ENCODE peak calls at places on chromosome 13, in nine cellular contexts. T, L, D, N, K, I, H, X and M are unnamed samples.

GRCh38 chr13:38755792-38756191 is 68.9 kb downstream of the FREM2 start:
- DNase-seq in T (no peak), H (no peak), D (no peak), N (no peak), I (no peak), K (no peak), X (no peak), L (no peak), M (no peak)

GRCh38 chr13:47069133-47069532 is 172.3 kb upstream of the HTR2A start:
- DNase-seq in X (no peak), K (no peak), D (no peak), N (no peak), H (no peak), I (no peak), T (no peak), L (no peak), M (no peak)

GRCh38 chr13:38821753-38822551 is 135.1 kb downstream of the FREM2 start:
- DNase-seq in I (no peak), T (no peak), L (no peak), K (no peak), X (no peak), N (no peak), H (no peak), D (no peak), M (no peak)

GRCh38 chr13:73901324-73902068 is 232.7 kb downstream of the KLF12 start:
- DNase-seq in H (no peak), I (no peak), N (no peak), D (no peak), K (no peak), X (no peak), T (no peak), L (no peak), M (no peak)

GRCh38 chr13:89748716-89749115 is 1598.8 kb upstream of the MIR17HG start:
- DNase-seq in D (no peak), K (peak), T (peak), N (no peak), L (peak), H (no peak), X (no peak), I (no peak), M (no peak)

GRCh38 chr13:26048745-26049144 is 3.1 kb downstream of the SHISA2 start:
- DNase-seq in L (no peak), H (no peak), T (no peak), I (no peak), X (no peak), K (no peak), N (no peak), D (no peak), M (no peak)

GRCh38 chr13:111179908-111180756 is 65.0 kb downstream of the ARHGEF7 start:
- DNase-seq in I (no peak), L (no peak), K (no peak), H (no peak), N (no peak), D (no peak), T (no peak), X (no peak), M (no peak)

GRCh38 chr13:113802090-113802531 is 43.1 kb downstream of the TMEM255B start:
- DNase-seq in N (peak), K (no peak), T (peak), I (no peak), H (peak), L (peak), X (peak), D (peak), M (no peak)

GRCh38 chr13:111387026-111387871 is 66.8 kb downstream of the TEX29 start:
- DNase-seq in N (no peak), H (no peak), D (no peak), I (no peak), L (no peak), T (no peak), X (peak), K (no peak), M (no peak)

GRCh38 chr13:34900288-34900739 is 41.8 kb upstream of the NBEA start:
- DNase-seq in L (no peak), T (no peak), H (no peak), K (no peak), D (no peak), N (no peak), X (peak), I (no peak), M (no peak)

GRCh38 chr13:50650936-50651638 is 192.4 kb downstream of the DLEU7 start:
- DNase-seq in K (peak), N (peak), D (no peak), H (peak), L (no peak), X (no peak), T (no peak), I (peak), M (no peak)

GRCh38 chr13:33543631-33544030 is 258.1 kb upstream of the STARD13 start:
- DNase-seq in N (no peak), H (peak), L (peak), D (no peak), I (peak), X (no peak), T (no peak), K (peak), M (no peak)

GRCh38 chr13:110334256-110334655 is 27.2 kb downstream of the COL4A2 start:
- DNase-seq in I (no peak), L (no peak), X (no peak), T (no peak), N (no peak), H (no peak), D (no peak), K (no peak), M (no peak)

GRCh38 chr13:32427852-32428580 is at the start of gene N4BP2L1:
- DNase-seq in H (peak), T (peak), X (peak), K (peak), I (peak), D (no peak), L (peak), N (no peak), M (no peak)

GRCh38 chr13:70353096-70353495 is 244.8 kb upstream of the KLHL1 start:
- DNase-seq in H (no peak), T (no peak), N (no peak), X (peak), K (no peak), I (no peak), L (no peak), D (no peak), M (no peak)

GRCh38 chr13:37656247-37656940 is 57.8 kb upstream of the POSTN start:
- DNase-seq in T (no peak), L (peak), K (peak), I (no peak), X (no peak), H (peak), D (peak), N (peak), M (peak)

GRCh38 chr13:46386996-46387851 is at the start of gene RUBCNL:
- DNase-seq in L (no peak), H (peak), X (peak), D (no peak), I (peak), T (peak), N (no peak), K (no peak), M (no peak)

GRCh38 chr13:110268061-110268460 is 38.9 kb downstream of the COL4A1 start:
- DNase-seq in K (no peak), L (no peak), X (peak), T (no peak), D (no peak), I (no peak), N (no peak), H (no peak), M (no peak)

GRCh38 chr13:93535256-93535655 is 308.6 kb downstream of the GPC6 start:
- DNase-seq in I (no peak), K (no peak), D (no peak), H (no peak), X (no peak), T (no peak), N (no peak), L (peak), M (peak)

GRCh38 chr13:21475115-21475514 is 16.0 kb upstream of the ZDHHC20 start:
- DNase-seq in T (no peak), L (no peak), I (no peak), X (no peak), H (no peak), N (no peak), K (no peak), D (no peak), M (no peak)

GRCh38 chr13:50798923-50799322 is 44.6 kb downstream of the DLEU7 start:
- DNase-seq in X (no peak), I (no peak), K (no peak), D (peak), L (peak), T (no peak), H (no peak), N (peak), M (no peak)

GRCh38 chr13:26557393-26558073 is at the start of gene WASF3:
- DNase-seq in N (peak), X (peak), I (peak), K (peak), H (peak), L (peak), T (peak), D (peak), M (peak)

GRCh38 chr13:30829145-30829544 is 76.9 kb upstream of the MEDAG start:
- DNase-seq in T (no peak), K (peak), X (no peak), D (peak), H (peak), I (no peak), L (peak), N (peak), M (no peak)

GRCh38 chr13:97367427-97367826 is 66.5 kb upstream of the RAP2A start:
- DNase-seq in X (peak), K (no peak), N (peak), I (no peak), T (no peak), H (peak), D (peak), L (peak), M (peak)

GRCh38 chr13:66835040-66835628 is 395.0 kb downstream of the PCDH9 start:
- DNase-seq in I (no peak), L (peak), T (peak), H (peak), X (peak), D (no peak), K (peak), N (peak), M (no peak)

GRCh38 chr13:109521719-109522118 is 264.7 kb downstream of the IRS2 start:
- DNase-seq in X (no peak), T (no peak), I (no peak), K (no peak), D (no peak), L (no peak), H (no peak), N (no peak), M (no peak)

GRCh38 chr13:111259058-111259457 is 61.4 kb upstream of the TEX29 start:
- DNase-seq in T (no peak), X (no peak), L (no peak), H (no peak), N (no peak), K (no peak), D (no peak), I (no peak), M (no peak)

GRCh38 chr13:44249439-44249838 is 124.2 kb upstream of the SERP2 start:
- DNase-seq in H (peak), X (no peak), L (peak), D (peak), K (peak), T (no peak), N (no peak), I (no peak), M (no peak)

GRCh38 chr13:27026396-27026795 is 145.2 kb downstream of the USP12 start:
- DNase-seq in N (no peak), D (no peak), K (no peak), H (no peak), I (no peak), L (no peak), T (no peak), X (no peak), M (no peak)

GRCh38 chr13:63741029-63741813 is 2325.6 kb upstream of the PCDH20 start:
- DNase-seq in X (no peak), K (no peak), N (no peak), H (no peak), D (no peak), I (no peak), L (no peak), T (no peak), M (no peak)

GRCh38 chr13:39417131-39417530 is 185.9 kb downstream of the LHFPL6 start:
- DNase-seq in I (peak), T (peak), K (no peak), D (no peak), N (no peak), L (peak), X (peak), H (no peak), M (no peak)

GRCh38 chr13:41564046-41564445 is 106.7 kb downstream of the RGCC start:
- DNase-seq in D (no peak), T (no peak), L (peak), I (no peak), X (no peak), N (no peak), H (no peak), K (no peak), M (no peak)

GRCh38 chr13:30743319-30744055 is 8.1 kb downstream of the ALOX5AP start:
- DNase-seq in H (peak), X (no peak), I (no peak), T (no peak), D (peak), K (peak), N (peak), L (peak), M (peak)

GRCh38 chr13:112984954-112985802 is 16.2 kb downstream of the MCF2L start:
- DNase-seq in N (no peak), X (no peak), H (peak), L (no peak), T (no peak), K (no peak), I (no peak), D (no peak), M (no peak)

GRCh38 chr13:44768233-44768632 is 192.1 kb upstream of the TSC22D1 start:
- DNase-seq in X (no peak), L (peak), D (no peak), I (no peak), H (no peak), N (no peak), T (no peak), K (no peak), M (no peak)

GRCh38 chr13:43472980-43473379 is 313.8 kb downstream of the ENOX1 start:
- DNase-seq in K (no peak), D (no peak), N (no peak), H (no peak), T (no peak), X (no peak), L (peak), I (no peak), M (no peak)

GRCh38 chr13:39461685-39462266 is 141.2 kb downstream of the LHFPL6 start:
- DNase-seq in L (no peak), I (no peak), H (no peak), N (no peak), T (no peak), D (no peak), X (no peak), K (no peak), M (no peak)

GRCh38 chr13:24747248-24748151 is 16.5 kb upstream of the RNF17 start:
- DNase-seq in T (peak), N (no peak), X (peak), K (peak), D (no peak), I (no peak), L (no peak), H (peak), M (no peak)

GRCh38 chr13:99726261-99726894 is 225.1 kb downstream of the TM9SF2 start:
- DNase-seq in H (no peak), X (peak), T (no peak), N (no peak), L (no peak), D (no peak), K (no peak), I (no peak), M (no peak)

GRCh38 chr13:60230593-60230992 is 66.9 kb upstream of the DIAPH3 start:
- DNase-seq in X (no peak), L (peak), T (peak), N (no peak), D (no peak), K (no peak), I (no peak), H (peak), M (peak)
- H3K4me3 ChIP-seq in X (no peak), L (no peak), T (no peak), N (no peak), D (no peak), K (no peak), I (no peak), H (no peak), M (no peak)

GRCh38 chr13:80413611-80414010 is 72.7 kb upstream of the SPRY2 start:
- DNase-seq in T (no peak), H (no peak), K (no peak), D (no peak), X (no peak), N (no peak), L (no peak), I (no peak), M (no peak)

DNA sequence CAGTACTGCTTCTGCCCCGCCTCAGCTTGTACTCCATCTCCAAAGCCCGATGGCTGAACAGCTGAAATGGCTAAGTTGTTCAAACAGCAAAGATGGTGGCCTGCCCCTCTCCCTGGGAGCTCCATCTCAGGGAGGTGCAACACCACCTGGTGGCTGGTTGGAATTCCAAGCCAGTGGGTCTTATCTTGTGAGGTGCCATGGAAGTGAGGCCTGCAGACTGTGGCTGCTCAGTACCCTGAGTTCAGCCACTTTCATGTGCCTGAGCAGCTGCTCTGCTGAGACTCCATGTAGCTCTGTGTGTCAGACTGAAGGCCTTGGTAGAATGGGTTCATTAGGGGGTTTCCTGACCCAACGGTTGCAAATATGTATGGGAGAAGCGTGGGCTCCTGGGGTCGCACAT is 67.3 kb upstream of the SPRY2 start:
- DNase-seq in T (no peak), I (no peak), N (no peak), L (no peak), K (no peak), H (no peak), X (peak), D (no peak), M (no peak)
- TF ChIP-seq CTCF in T (no peak), I (no peak), N (no peak), L (no peak), K (no peak), H (no peak), X (peak), D (no peak), M (peak)

DNA sequence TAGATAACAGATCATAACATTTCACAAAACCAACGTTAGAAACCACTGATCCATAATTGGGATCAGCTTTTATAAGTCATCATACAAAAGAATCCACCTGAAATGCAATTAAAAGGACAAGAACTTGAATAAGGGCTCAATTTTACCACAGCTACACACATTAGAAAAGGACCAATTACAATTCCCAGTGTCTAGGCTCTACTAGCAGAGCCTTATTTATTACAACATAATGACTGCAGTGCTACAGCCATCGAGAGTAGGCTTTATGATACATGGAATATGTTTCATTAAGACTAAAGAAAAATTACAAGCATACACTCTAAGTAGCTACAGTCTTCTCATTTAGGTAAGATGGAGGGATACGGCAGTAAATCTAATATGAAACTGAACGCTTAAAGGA is 2.9 kb downstream of the RBM26 start:
- DNase-seq in H (no peak), T (no peak), N (no peak), D (no peak), X (no peak), L (no peak), I (no peak), K (no peak), M (no peak)
- H3K4me3 ChIP-seq in H (peak), T (peak), N (no peak), D (peak), X (peak), L (no peak), I (peak), K (no peak), M (no peak)

GRCh38 chr13:49436890-49437289 is 7.0 kb downstream of the CAB39L start:
- DNase-seq in N (no peak), K (no peak), D (no peak), X (no peak), I (peak), T (peak), H (peak), L (peak), M (peak)
- TF ChIP-seq CTCF in N (peak), K (no peak), D (no peak), X (no peak), I (peak), T (no peak), H (peak), L (no peak), M (no peak)